ENCODE peak calls at places on chromosomes 2 and 18, in seven cellular contexts. O, S, H, G, F, C and K are unnamed samples.

GRCh38 chr2:203549406-203549805 is 14.3 kb upstream of the RAPH1 start:
- DNase-seq in O (no peak), S (no peak), H (no peak), G (no peak), F (no peak), C (no peak), K (no peak)

GRCh38 chr2:203685081-203685621 is 21.3 kb upstream of the CD28 start:
- DNase-seq in O (no peak), S (no peak), H (no peak), G (no peak), F (no peak), C (no peak), K (no peak)

GRCh38 chr2:54590216-54590961 is 133.1 kb upstream of the EML6 start:
- DNase-seq in O (no peak), S (no peak), H (no peak), G (no peak), F (no peak), C (no peak), K (no peak)

GRCh38 chr2:217434183-217434620 is 568.6 kb downstream of the TNS1 start:
- DNase-seq in O (peak; percentile 69), S (peak; percentile 45), H (peak; percentile 65), G (peak; percentile 82), F (peak; percentile 27), C (peak; percentile 49), K (peak; percentile 75)

GRCh38 chr2:236351966-236352525 is 87.8 kb upstream of the ASB18 start:
- DNase-seq in O (no peak), S (no peak), H (no peak), G (no peak), F (no peak), C (no peak), K (no peak)

GRCh38 chr2:46051103-46051502 is 246.1 kb upstream of the EPAS1 start:
- DNase-seq in O (no peak), S (no peak), H (no peak), G (no peak), F (no peak), C (no peak), K (no peak)

GRCh38 chr2:36235426-36235825 is 120.2 kb upstream of the CRIM1 start:
- DNase-seq in O (no peak), S (no peak), H (no peak), G (no peak), F (no peak), C (no peak), K (no peak)

GRCh38 chr18:37483221-37483971 is 82.2 kb downstream of the CELF4 start:
- DNase-seq in O (no peak), S (no peak), H (no peak), G (no peak), F (peak; percentile 36), C (no peak), K (peak; percentile 42)

GRCh38 chr18:23340661-23341060 is 112.4 kb upstream of the RIOK3 start:
- DNase-seq in O (no peak), S (no peak), H (no peak), G (no peak), F (no peak), C (no peak), K (no peak)

GRCh38 chr2:119996148-119996547 is 16.7 kb upstream of the EPB41L5 start:
- DNase-seq in O (peak; percentile 32), S (no peak), H (no peak), G (no peak), F (no peak), C (no peak), K (no peak)

GRCh38 chr2:47559079-47559684 is 156.2 kb downstream of the MSH2 start:
- DNase-seq in O (no peak), S (no peak), H (no peak), G (no peak), F (no peak), C (no peak), K (no peak)

GRCh38 chr2:119476301-119477117 is 44.9 kb downstream of the TMEM37 start:
- DNase-seq in O (peak; percentile 79), S (peak; percentile 78), H (peak; percentile 67), G (peak; percentile 87), F (peak; percentile 72), C (no peak), K (peak; percentile 76)

DNA sequence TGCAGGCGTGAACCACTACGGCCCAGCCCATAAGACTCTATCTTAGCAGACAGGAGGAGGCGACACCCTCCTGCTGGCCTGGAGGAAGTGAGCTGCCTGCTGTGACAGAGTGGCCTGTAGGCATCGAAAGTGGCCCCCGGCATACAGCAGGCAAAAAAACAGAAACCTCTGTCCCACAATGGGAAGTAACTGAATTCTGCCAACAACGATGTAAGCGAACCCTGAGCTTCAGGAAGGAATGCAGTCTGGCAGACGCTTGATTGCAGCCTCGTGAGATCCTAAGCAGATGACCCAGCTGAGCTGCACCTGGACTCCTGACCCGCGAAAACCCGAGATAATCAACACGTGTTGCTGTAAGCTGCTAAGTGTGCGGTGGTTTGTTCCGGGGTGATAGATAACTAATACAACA is 13.6 kb downstream of the MRO start:
- DNase-seq in O (peak; percentile 41), S (no peak), H (no peak), G (no peak), F (peak; percentile 52), C (no peak), K (no peak)
- TF ChIP-seq YY1 in O (no peak), S (no peak), H (no peak), G (no peak), F (no peak), C (no peak), K (no peak)

DNA sequence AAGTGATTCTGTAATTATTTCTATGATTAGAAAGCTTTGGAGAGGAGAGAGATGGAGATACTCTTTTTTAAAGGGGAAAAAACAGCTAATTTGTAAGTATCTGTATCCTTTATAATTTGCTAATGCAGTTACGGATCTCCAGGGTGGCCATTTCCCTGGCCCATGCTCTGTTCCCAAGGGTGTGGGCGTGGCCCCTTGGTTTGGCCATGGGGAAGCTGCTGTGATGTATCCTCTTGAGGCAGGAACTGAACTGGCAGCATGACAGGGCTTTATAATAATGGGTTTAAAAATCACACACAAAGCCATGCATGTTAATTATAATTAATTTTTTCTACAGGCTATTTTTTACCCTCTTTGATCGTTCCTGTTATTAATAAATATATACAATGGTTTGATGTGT is 27.0 kb downstream of the TRAPPC12 start:
- DNase-seq in O (no peak), S (no peak), H (no peak), G (no peak), F (no peak), C (no peak), K (no peak)
- TF ChIP-seq YY1 in O (no peak), S (no peak), H (no peak), G (no peak), F (no peak), C (no peak), K (no peak)

GRCh38 chr2:139293992-139294548 is 513.9 kb upstream of the NXPH2 start:
- DNase-seq in O (no peak), S (no peak), H (no peak), G (no peak), F (no peak), C (no peak), K (no peak)

DNA sequence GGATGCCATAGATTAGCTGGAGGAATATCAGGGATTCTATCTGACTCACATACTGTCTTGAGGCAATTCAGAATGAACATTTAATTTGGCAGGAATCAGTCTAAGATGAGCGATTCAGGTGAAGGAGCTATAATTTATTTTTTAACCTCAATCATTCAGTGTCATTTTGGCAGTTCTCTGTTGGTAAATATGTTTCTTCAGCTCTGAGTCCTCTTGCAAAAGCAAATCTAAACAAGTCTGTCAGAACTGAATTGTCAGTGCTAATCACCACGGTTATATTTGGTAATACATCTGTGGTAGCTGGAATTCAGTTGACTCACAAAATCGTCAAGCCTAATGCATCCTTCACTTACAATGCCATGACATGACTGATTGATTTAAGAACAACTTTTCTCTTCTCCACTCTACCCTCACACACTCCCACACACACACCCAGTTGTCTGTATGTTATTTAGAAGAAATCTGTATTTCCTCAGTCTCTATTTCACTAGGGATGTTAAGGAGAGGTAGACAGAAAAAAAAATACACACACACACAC is 516.6 kb upstream of the NXPH2 start:
- DNase-seq in O (no peak), S (no peak), H (no peak), G (no peak), F (no peak), C (no peak), K (no peak)
- TF ChIP-seq YY1 in O (no peak), S (no peak), H (no peak), G (no peak), F (no peak), C (no peak), K (no peak)

DNA sequence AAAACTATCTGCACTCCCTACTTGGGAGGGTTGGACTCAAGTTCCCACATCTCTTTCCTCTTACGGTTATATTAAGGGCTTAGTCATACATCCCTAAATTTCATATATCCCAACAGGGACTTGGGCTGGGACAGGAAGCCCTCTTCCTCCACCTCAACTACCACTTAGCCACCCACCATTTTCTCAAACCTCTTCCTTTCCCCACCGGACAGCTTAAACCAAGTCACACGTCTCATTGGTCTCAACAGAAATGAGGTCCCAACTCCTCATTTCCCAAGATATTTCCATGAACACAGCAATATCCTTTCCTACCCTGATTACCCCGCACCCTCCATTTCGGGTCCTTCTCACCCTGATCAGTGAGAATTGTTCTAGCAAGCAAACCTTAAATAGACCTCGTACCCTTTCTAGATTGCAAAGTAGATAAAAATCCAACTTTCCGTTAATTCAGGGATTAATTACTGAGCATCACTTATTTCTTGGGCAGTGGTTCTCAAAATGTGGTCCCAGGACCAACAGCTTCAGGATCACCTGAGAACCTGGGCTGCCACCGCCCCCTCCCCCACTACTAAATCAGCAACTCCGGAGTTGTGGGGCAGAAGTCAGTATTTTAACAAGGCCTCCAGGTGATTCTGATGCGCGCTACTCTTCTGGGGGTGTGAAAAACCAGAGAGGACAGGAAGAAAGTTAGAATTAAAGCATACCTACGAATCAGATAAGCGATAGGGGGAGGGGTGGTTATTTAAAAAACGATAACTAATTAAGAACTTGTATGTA is 548 bp downstream of the ZSCAN30 start:
- DNase-seq in O (peak; percentile 4), S (no peak), H (no peak), G (peak; percentile 30), F (peak; percentile 45), C (no peak), K (no peak)
- TF ChIP-seq YY1 in O (no peak), S (no peak), H (no peak), G (no peak), F (no peak), C (no peak), K (no peak)

GRCh38 chr2:9492927-9493326 is 18.6 kb downstream of the IAH1 start:
- DNase-seq in O (no peak), S (no peak), H (no peak), G (no peak), F (no peak), C (no peak), K (no peak)
- TF ChIP-seq YY1 in O (no peak), S (no peak), H (no peak), G (no peak), F (no peak), C (no peak), K (no peak)

GRCh38 chr2:188784269-188784762 is 189.9 kb upstream of the COL3A1 start:
- DNase-seq in O (no peak), S (no peak), H (no peak), G (no peak), F (no peak), C (no peak), K (no peak)

GRCh38 chr2:188785515-188785914 is 188.7 kb upstream of the COL3A1 start:
- DNase-seq in O (no peak), S (no peak), H (no peak), G (no peak), F (no peak), C (no peak), K (no peak)

GRCh38 chr2:188787661-188788044 is 186.5 kb upstream of the COL3A1 start:
- DNase-seq in O (no peak), S (peak; percentile 6), H (no peak), G (no peak), F (no peak), C (no peak), K (no peak)

GRCh38 chr2:188787002-188787660 is 187.0 kb upstream of the COL3A1 start:
- DNase-seq in O (no peak), S (peak; percentile 22), H (no peak), G (no peak), F (no peak), C (no peak), K (no peak)

GRCh38 chr2:188786368-188786781 is 187.8 kb upstream of the COL3A1 start:
- DNase-seq in O (no peak), S (peak; percentile 12), H (no peak), G (no peak), F (no peak), C (no peak), K (no peak)
- TF ChIP-seq YY1 in O (no peak), S (no peak), H (no peak), G (no peak), F (no peak), C (no peak), K (no peak)